ENCODE peak calls at places on chromosomes 2 and 18, in five cellular contexts. One of them, this sample, is unnamed.

GRCh38 chr2:141331127-141331526 is 799.7 kb downstream of the LRP1B start:
- DNase-seq in GM13977: no peak
- DNase-seq in WTC11: no peak
- DNase-seq in fibroblast of mammary gland: peak
- DNase-seq in testis: no peak
- DNase-seq in this sample: no peak

GRCh38 chr18:2905802-2906521 is 59.2 kb downstream of the EMILIN2 start:
- DNase-seq in GM13977: peak
- DNase-seq in fibroblast of mammary gland: peak
- DNase-seq in WTC11: peak
- DNase-seq in testis: peak
- DNase-seq in this sample: no peak

GRCh38 chr18:11849279-11849678 is 1.9 kb upstream of the CHMP1B start:
- DNase-seq in testis: no peak
- DNase-seq in fibroblast of mammary gland: no peak
- DNase-seq in GM13977: no peak
- DNase-seq in WTC11: no peak
- DNase-seq in this sample: no peak

GRCh38 chr2:221596192-221596591 is 24.1 kb upstream of the EPHA4 start:
- DNase-seq in fibroblast of mammary gland: peak
- DNase-seq in WTC11: no peak
- DNase-seq in testis: no peak
- DNase-seq in GM13977: no peak
- DNase-seq in this sample: no peak

GRCh38 chr18:22451796-22452195 is 34.1 kb upstream of the CTAGE1 start:
- DNase-seq in testis: no peak
- DNase-seq in WTC11: peak
- DNase-seq in GM13977: no peak
- DNase-seq in fibroblast of mammary gland: no peak
- DNase-seq in this sample: no peak

GRCh38 chr2:74497777-74498499 is 1.5 kb downstream of the LBX2 start:
- DNase-seq in GM13977: no peak
- DNase-seq in fibroblast of mammary gland: no peak
- DNase-seq in testis: no peak
- DNase-seq in WTC11: peak
- DNase-seq in this sample: no peak

GRCh38 chr18:60082790-60083189 is 183.0 kb downstream of the PMAIP1 start:
- DNase-seq in testis: no peak
- DNase-seq in WTC11: no peak
- DNase-seq in GM13977: no peak
- DNase-seq in fibroblast of mammary gland: no peak
- DNase-seq in this sample: peak

GRCh38 chr18:6414118-6414722 is 491 bp downstream of the L3MBTL4 start:
- DNase-seq in testis: peak
- DNase-seq in WTC11: peak
- DNase-seq in GM13977: peak
- DNase-seq in fibroblast of mammary gland: no peak
- DNase-seq in this sample: peak

GRCh38 chr2:157764386-157764785 is 111.7 kb downstream of the ACVR1 start:
- DNase-seq in testis: peak
- DNase-seq in WTC11: no peak
- DNase-seq in GM13977: no peak
- DNase-seq in fibroblast of mammary gland: no peak
- DNase-seq in this sample: no peak

GRCh38 chr2:157758586-157758985 is 117.5 kb downstream of the ACVR1 start:
- DNase-seq in GM13977: no peak
- DNase-seq in fibroblast of mammary gland: no peak
- DNase-seq in testis: no peak
- DNase-seq in WTC11: no peak
- DNase-seq in this sample: no peak

GRCh38 chr2:157761520-157761919 is 114.6 kb downstream of the ACVR1 start:
- DNase-seq in WTC11: no peak
- DNase-seq in GM13977: no peak
- DNase-seq in testis: no peak
- DNase-seq in fibroblast of mammary gland: peak
- DNase-seq in this sample: no peak

GRCh38 chr2:157759855-157760254 is 116.3 kb downstream of the ACVR1 start:
- DNase-seq in GM13977: no peak
- DNase-seq in WTC11: no peak
- DNase-seq in fibroblast of mammary gland: no peak
- DNase-seq in testis: no peak
- DNase-seq in this sample: no peak

DNA sequence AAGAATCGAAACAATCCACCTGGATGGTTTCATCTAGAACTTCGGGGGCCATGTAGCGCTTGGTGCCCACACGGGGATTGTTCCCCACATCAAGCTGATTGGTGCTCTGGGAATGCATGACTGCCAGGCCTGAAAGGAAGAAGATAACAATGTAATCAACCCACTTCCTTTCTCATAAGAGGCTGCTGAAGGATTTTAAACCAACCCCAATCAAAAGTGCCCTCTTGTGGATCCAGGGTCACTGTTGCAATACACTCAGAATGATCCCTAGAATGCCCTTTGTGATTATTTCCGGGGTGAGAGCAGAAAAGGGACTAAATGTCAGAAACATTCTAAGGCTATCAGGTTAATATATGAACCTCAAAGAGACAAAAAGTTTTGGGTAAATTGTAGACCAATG is 115.2 kb downstream of the ACVR1 start:
- DNase-seq in GM13977: no peak
- DNase-seq in fibroblast of mammary gland: no peak
- DNase-seq in WTC11: no peak
- DNase-seq in testis: no peak
- DNase-seq in this sample: peak
- TF ChIP-seq CTCF in GM13977: no peak
- TF ChIP-seq CTCF in fibroblast of mammary gland: no peak
- TF ChIP-seq CTCF in WTC11: no peak
- TF ChIP-seq CTCF in testis: no peak
- TF ChIP-seq CTCF in this sample: peak

DNA sequence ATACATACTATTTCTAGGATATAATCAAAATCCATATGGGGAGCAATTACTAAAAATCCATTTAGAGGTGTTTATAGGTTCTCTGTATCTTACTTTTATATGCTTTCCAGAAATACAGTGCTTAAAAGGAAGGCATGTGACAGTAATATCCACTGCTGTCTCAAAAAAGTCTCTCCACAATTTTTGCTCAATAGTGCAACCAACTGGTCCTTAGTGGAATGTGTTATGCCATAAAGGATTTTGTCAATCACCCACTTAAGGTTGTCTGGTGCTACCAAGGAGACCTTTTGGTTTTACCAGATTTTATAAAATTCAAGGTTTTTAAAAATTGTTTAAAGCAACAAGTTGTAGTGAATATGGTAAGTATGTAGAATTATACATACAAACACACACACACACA is 328.5 kb upstream of the DSEL start:
- DNase-seq in fibroblast of mammary gland: peak
- DNase-seq in testis: no peak
- DNase-seq in WTC11: no peak
- DNase-seq in GM13977: no peak
- DNase-seq in this sample: no peak
- TF ChIP-seq CTCF in fibroblast of mammary gland: peak
- TF ChIP-seq CTCF in testis: no peak
- TF ChIP-seq CTCF in WTC11: no peak
- TF ChIP-seq CTCF in GM13977: no peak
- TF ChIP-seq CTCF in this sample: no peak

DNA sequence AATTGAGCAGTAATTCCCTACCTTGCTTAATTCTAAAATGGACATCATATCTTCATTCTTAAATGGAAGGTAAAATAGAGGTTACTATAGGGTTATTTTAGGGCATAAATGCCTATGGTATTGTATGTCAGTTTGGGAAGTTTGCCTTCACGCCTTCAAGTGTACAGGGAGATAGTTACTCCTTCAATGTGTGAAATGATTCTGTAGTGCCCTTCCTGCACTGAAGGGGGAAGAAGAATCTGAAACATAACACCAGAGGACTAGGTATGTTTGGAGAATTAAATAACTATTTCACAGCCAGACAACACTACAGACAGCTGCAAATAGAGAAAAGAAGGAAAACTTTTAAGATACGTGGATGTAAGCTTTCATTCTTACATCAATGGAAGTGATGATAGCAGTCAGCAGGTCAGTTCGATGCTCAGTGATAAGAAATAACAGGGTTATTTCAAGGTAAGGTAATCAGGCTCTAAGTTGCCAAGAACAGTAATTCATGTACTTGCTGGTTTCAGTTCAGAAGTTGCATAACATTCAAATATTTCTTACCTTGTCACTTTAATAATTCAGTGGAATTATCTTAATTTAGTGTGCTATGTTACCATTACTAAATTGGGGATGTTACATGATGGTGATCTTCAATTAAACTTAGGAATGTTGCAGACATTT is 4.0 kb downstream of the PKP4 start:
- DNase-seq in WTC11: no peak
- DNase-seq in testis: no peak
- DNase-seq in fibroblast of mammary gland: no peak
- DNase-seq in GM13977: no peak
- DNase-seq in this sample: no peak
- TF ChIP-seq CTCF in WTC11: no peak
- TF ChIP-seq CTCF in testis: no peak
- TF ChIP-seq CTCF in fibroblast of mammary gland: peak
- TF ChIP-seq CTCF in GM13977: no peak
- TF ChIP-seq CTCF in this sample: no peak

DNA sequence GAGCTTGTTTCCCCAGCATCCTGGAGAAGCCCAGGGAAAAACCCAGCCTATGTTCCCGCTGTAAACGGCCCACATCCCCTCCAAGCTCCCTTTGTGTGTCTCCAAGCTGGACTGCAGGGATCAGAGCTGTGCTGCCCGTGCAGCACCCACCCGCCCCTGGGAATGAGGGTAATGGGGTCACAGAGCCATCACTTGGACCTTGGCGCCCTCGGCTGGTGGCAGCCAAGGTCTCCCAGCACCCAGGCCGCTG is 670 bp upstream of the INPP5D start:
- DNase-seq in fibroblast of mammary gland: no peak
- DNase-seq in WTC11: peak
- DNase-seq in GM13977: peak
- DNase-seq in testis: peak
- DNase-seq in this sample: no peak
- TF ChIP-seq CTCF in fibroblast of mammary gland: no peak
- TF ChIP-seq CTCF in WTC11: no peak
- TF ChIP-seq CTCF in GM13977: peak
- TF ChIP-seq CTCF in testis: no peak
- TF ChIP-seq CTCF in this sample: no peak